ENCODE peak calls at places on chromosomes 2 and 18, in six cellular contexts. V is Peyer's patch, M is uterus, I is A549, Y is spleen, F is heart left ventricle. X is an unnamed sample.

GRCh38 chr2:85792783-85793441 is 39.1 kb downstream of the ATOH8 start:
- DNase-seq in V (no peak), F (no peak), M (no peak), Y (peak), I (peak), X (peak)

GRCh38 chr2:233040571-233040970 is 8.1 kb downstream of the NEU2 start:
- DNase-seq in Y (no peak), M (no peak), I (no peak), F (no peak), V (no peak), X (no peak)

GRCh38 chr2:6929196-6929874 is 12.1 kb downstream of the RNF144A start:
- DNase-seq in V (no peak), M (no peak), I (no peak), Y (no peak), F (no peak), X (no peak)

GRCh38 chr18:62537946-62538345 is 15.1 kb downstream of the ZCCHC2 start:
- DNase-seq in I (no peak), F (no peak), Y (no peak), M (no peak), V (no peak), X (no peak)

GRCh38 chr18:57737661-57738060 is 65.5 kb downstream of the ATP8B1 start:
- DNase-seq in I (peak), Y (no peak), V (no peak), M (peak), F (peak), X (peak)

GRCh38 chr2:53989210-53989862 is 18.5 kb upstream of the PSME4 start:
- DNase-seq in V (no peak), Y (no peak), F (no peak), I (no peak), M (no peak), X (no peak)

GRCh38 chr2:18987592-18988073 is 370.8 kb downstream of the OSR1 start:
- DNase-seq in V (peak), F (peak), I (peak), M (peak), Y (no peak), X (peak)

GRCh38 chr2:196967126-196967525 is 40.6 kb upstream of the PGAP1 start:
- DNase-seq in F (no peak), Y (no peak), V (no peak), M (no peak), I (no peak), X (peak)

GRCh38 chr2:168658706-168659105 is 143.7 kb upstream of the NOSTRIN start:
- DNase-seq in F (no peak), M (no peak), Y (no peak), I (no peak), V (no peak), X (no peak)

GRCh38 chr2:239277401-239278085 is 123.3 kb downstream of the HDAC4 start:
- DNase-seq in V (no peak), M (no peak), Y (peak), F (peak), I (no peak), X (no peak)

GRCh38 chr18:44510376-44510775 is 170.3 kb upstream of the SETBP1 start:
- DNase-seq in M (no peak), V (no peak), Y (no peak), F (no peak), I (no peak), X (no peak)

GRCh38 chr2:171999604-172000469 is at the start of gene METAP1D:
- DNase-seq in V (peak), F (peak), I (peak), Y (peak), M (peak), X (peak)
- TF ChIP-seq POLR2A in V (peak), F (peak), I (peak), Y (no peak), M (peak), X (peak)

GRCh38 chr2:46900381-46900780 is 15.2 kb downstream of the MCFD2 start:
- DNase-seq in I (no peak), M (no peak), Y (no peak), V (no peak), F (no peak), X (no peak)

GRCh38 chr2:46901611-46902010 is 14.0 kb downstream of the MCFD2 start:
- DNase-seq in V (no peak), M (no peak), I (no peak), Y (no peak), F (no peak), X (no peak)

GRCh38 chr2:46899053-46899452 is 16.6 kb downstream of the MCFD2 start:
- DNase-seq in F (no peak), Y (no peak), V (no peak), M (no peak), I (no peak), X (no peak)

GRCh38 chr2:46902465-46902864 is 13.1 kb downstream of the MCFD2 start:
- DNase-seq in F (no peak), V (no peak), I (no peak), Y (no peak), M (no peak), X (no peak)
- TF ChIP-seq POLR2A in F (no peak), V (no peak), I (no peak), Y (no peak), M (no peak), X (no peak)

GRCh38 chr18:9478545-9478944 is 3.2 kb downstream of the RALBP1 start:
- DNase-seq in F (no peak), V (no peak), Y (peak), I (no peak), M (peak), X (no peak)

GRCh38 chr18:9477509-9477908 is 2.2 kb downstream of the RALBP1 start:
- DNase-seq in M (no peak), F (no peak), Y (no peak), I (no peak), V (no peak), X (no peak)

GRCh38 chr18:9475643-9476580 is 599 bp downstream of the RALBP1 start:
- DNase-seq in V (peak), M (no peak), Y (no peak), F (no peak), I (peak), X (peak)

GRCh38 chr18:9474103-9474982 is 970 bp upstream of the RALBP1 start:
- DNase-seq in F (no peak), M (no peak), I (peak), V (no peak), Y (peak), X (peak)

DNA sequence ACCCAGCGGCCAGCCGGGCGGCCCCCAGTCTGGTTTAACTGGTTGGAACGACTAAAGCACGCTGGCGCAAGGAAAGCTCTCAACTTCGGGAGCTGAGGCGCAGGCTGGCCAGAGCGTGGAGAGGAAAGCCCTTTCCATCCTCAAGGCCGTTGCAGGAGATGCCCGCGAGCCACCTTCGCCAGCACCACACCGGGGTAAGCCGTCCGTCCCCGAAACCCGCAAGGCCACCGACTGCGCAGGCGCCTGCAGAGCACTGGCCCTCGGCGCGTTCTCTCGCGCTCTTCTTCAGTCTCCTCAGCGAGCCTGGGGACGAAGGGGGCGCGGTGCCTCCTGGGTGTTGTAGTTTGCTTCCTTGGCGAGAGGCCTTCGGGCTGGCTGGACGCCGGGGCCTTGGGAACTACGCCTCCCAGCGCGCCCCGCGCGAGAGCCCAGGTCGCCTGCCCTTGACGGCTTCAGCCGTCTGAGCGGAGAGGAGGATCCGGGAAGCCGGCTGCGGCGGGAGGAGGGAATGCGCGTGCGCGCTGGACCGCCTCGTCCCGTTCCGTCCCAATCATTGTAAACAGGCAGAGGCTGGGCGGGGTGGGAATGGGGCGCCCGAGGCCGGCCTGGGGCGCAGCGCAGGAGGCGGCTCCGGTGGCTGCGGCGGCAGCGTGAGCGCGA is at the start of gene RALBP1:
- DNase-seq in V (peak), F (peak), I (peak), Y (peak), M (peak), X (peak)
- TF ChIP-seq POLR2A in V (no peak), F (peak), I (peak), Y (peak), M (peak), X (peak)

GRCh38 chr18:10558243-10558966 is 32.6 kb downstream of the NAPG start:
- DNase-seq in M (no peak), Y (peak), I (no peak), F (no peak), V (no peak), X (no peak)
- TF ChIP-seq POLR2A in M (no peak), Y (no peak), I (no peak), F (no peak), V (no peak), X (no peak)

DNA sequence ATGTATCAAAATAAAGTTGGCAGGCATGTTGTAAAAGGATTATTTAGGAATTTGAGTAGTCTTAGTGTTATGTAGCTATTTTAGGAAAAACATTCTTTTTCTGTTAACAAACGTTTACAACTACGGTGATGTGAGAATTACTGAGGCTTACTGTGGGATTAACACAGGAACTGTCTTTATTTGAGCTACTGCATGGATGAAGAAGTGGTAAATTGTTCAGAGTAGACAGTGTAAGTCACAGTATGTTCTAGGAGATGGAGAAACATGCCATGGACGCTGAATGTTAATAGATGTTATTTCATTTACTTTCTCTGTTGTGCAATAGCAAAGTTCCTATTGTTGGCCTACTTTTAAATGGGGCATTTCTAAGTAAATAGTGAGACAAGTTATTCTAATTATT is 1.7 kb downstream of the PPM1B start:
- DNase-seq in F (no peak), I (no peak), Y (no peak), M (no peak), V (no peak), X (no peak)
- TF ChIP-seq POLR2A in F (no peak), I (no peak), Y (no peak), M (no peak), V (peak), X (no peak)

X was measured in H54.